ENCODE peak calls at places on chromosome 16, in ten cellular contexts. H, R, Y, E, V, W, J, L, U and P are unnamed samples.

GRCh38 chr16:66382966-66383299 is 16.4 kb downstream of the CDH5 start:
- DNase-seq in E (no peak), R (no peak), Y (no peak), J (no peak), H (peak), U (no peak), W (no peak), L (no peak), V (no peak), P (no peak)

GRCh38 chr16:20866161-20866772 is 33.9 kb downstream of the DCUN1D3 start:
- DNase-seq in Y (no peak), V (no peak), H (peak), U (no peak), J (peak), R (no peak), W (no peak), L (peak), E (peak), P (no peak)

GRCh38 chr16:69143116-69143515 is 10.7 kb downstream of the UTP4 start:
- DNase-seq in E (no peak), J (no peak), L (no peak), Y (no peak), R (no peak), U (no peak), H (no peak), V (no peak), W (no peak), P (no peak)

GRCh38 chr16:4385066-4385788 is 13.6 kb downstream of the VASN start:
- DNase-seq in W (no peak), V (no peak), L (no peak), U (no peak), E (no peak), H (peak), Y (no peak), R (no peak), J (no peak), P (no peak)

GRCh38 chr16:23374721-23375120 is 72.6 kb downstream of the SCNN1B start:
- DNase-seq in H (no peak), E (no peak), L (no peak), Y (no peak), V (no peak), U (no peak), J (no peak), R (no peak), W (no peak), P (peak)

GRCh38 chr16:28090646-28091377 is 27.3 kb upstream of the GSG1L start:
- DNase-seq in V (no peak), R (no peak), H (peak), E (no peak), J (peak), U (no peak), Y (no peak), W (no peak), L (peak), P (no peak)

GRCh38 chr16:47236716-47237115 is 93.0 kb upstream of the NETO2 start:
- DNase-seq in Y (no peak), W (no peak), J (no peak), R (no peak), L (no peak), H (no peak), U (no peak), V (no peak), E (no peak), P (no peak)

GRCh38 chr16:73951541-73951940 is 345.1 kb upstream of the PSMD7 start:
- DNase-seq in L (no peak), W (no peak), U (no peak), E (no peak), J (no peak), H (peak), V (peak), R (no peak), Y (no peak), P (no peak)

GRCh38 chr16:62927122-62927521 is 890.9 kb upstream of the CDH8 start:
- DNase-seq in Y (no peak), R (no peak), J (no peak), H (no peak), U (no peak), W (no peak), L (no peak), E (no peak), V (no peak), P (no peak)